ENCODE peak calls at places on chromosomes 12 and 14, in four cellular contexts. One of them, this sample, is unnamed.

GRCh38 chr14:88551094-88551870 is 3.5 kb downstream of the PTPN21 start:
- DNase-seq in M059J: peak; percentile 76
- DNase-seq in T1000: peak; percentile 62
- DNase-seq in activated CD4-positive, alpha-beta T cell treated with anti-CD3 and anti-CD28 coated beads, Interleukin-2, amount 50 U/mL, for 1 hour: peak; percentile 34
- DNase-seq in this sample: peak; percentile 57

GRCh38 chr12:102169922-102170698 is 27.5 kb downstream of the PMCH start:
- DNase-seq in M059J: peak; percentile 24
- DNase-seq in T1000: no peak
- DNase-seq in activated CD4-positive, alpha-beta T cell treated with anti-CD3 and anti-CD28 coated beads, Interleukin-2, amount 50 U/mL, for 1 hour: no peak
- DNase-seq in this sample: no peak

GRCh38 chr12:114860969-114861368 is 177.0 kb upstream of the TBX3 start:
- DNase-seq in M059J: no peak
- DNase-seq in T1000: no peak
- DNase-seq in activated CD4-positive, alpha-beta T cell treated with anti-CD3 and anti-CD28 coated beads, Interleukin-2, amount 50 U/mL, for 1 hour: no peak
- DNase-seq in this sample: no peak

GRCh38 chr14:103867523-103867953 is 20.2 kb upstream of the PPP1R13B start:
- DNase-seq in M059J: no peak
- DNase-seq in T1000: no peak
- DNase-seq in activated CD4-positive, alpha-beta T cell treated with anti-CD3 and anti-CD28 coated beads, Interleukin-2, amount 50 U/mL, for 1 hour: no peak
- DNase-seq in this sample: peak; percentile 75

GRCh38 chr14:33834956-33835655 is 115.8 kb downstream of the EGLN3 start:
- DNase-seq in M059J: no peak
- DNase-seq in T1000: no peak
- DNase-seq in activated CD4-positive, alpha-beta T cell treated with anti-CD3 and anti-CD28 coated beads, Interleukin-2, amount 50 U/mL, for 1 hour: no peak
- DNase-seq in this sample: no peak

GRCh38 chr12:31644536-31644935 is 15.0 kb upstream of the ETFBKMT start:
- DNase-seq in M059J: no peak
- DNase-seq in T1000: no peak
- DNase-seq in activated CD4-positive, alpha-beta T cell treated with anti-CD3 and anti-CD28 coated beads, Interleukin-2, amount 50 U/mL, for 1 hour: no peak
- DNase-seq in this sample: no peak

GRCh38 chr12:71999795-72000194 is 61.1 kb downstream of the TPH2 start:
- DNase-seq in M059J: peak; percentile 59
- DNase-seq in T1000: no peak
- DNase-seq in activated CD4-positive, alpha-beta T cell treated with anti-CD3 and anti-CD28 coated beads, Interleukin-2, amount 50 U/mL, for 1 hour: no peak
- DNase-seq in this sample: peak; percentile 37

GRCh38 chr14:106210650-106211049 is 684.3 kb downstream of the TMEM121 start:
- DNase-seq in M059J: no peak
- DNase-seq in T1000: no peak
- DNase-seq in activated CD4-positive, alpha-beta T cell treated with anti-CD3 and anti-CD28 coated beads, Interleukin-2, amount 50 U/mL, for 1 hour: no peak
- DNase-seq in this sample: no peak

GRCh38 chr14:75506930-75507329 is 15.3 kb upstream of the BATF start:
- DNase-seq in M059J: no peak
- DNase-seq in T1000: no peak
- DNase-seq in activated CD4-positive, alpha-beta T cell treated with anti-CD3 and anti-CD28 coated beads, Interleukin-2, amount 50 U/mL, for 1 hour: no peak
- DNase-seq in this sample: no peak

GRCh38 chr14:68535404-68536024 is 257.4 kb downstream of the ZFP36L1 start:
- DNase-seq in M059J: peak; percentile 85
- DNase-seq in T1000: peak; percentile 17
- DNase-seq in activated CD4-positive, alpha-beta T cell treated with anti-CD3 and anti-CD28 coated beads, Interleukin-2, amount 50 U/mL, for 1 hour: no peak
- DNase-seq in this sample: peak; percentile 38

GRCh38 chr12:124428136-124428791 is 133.4 kb downstream of the RFLNA start:
- DNase-seq in M059J: no peak
- DNase-seq in T1000: no peak
- DNase-seq in activated CD4-positive, alpha-beta T cell treated with anti-CD3 and anti-CD28 coated beads, Interleukin-2, amount 50 U/mL, for 1 hour: no peak
- DNase-seq in this sample: no peak

GRCh38 chr12:116537149-116537904 is 21.9 kb upstream of the MAP1LC3B2 start:
- DNase-seq in M059J: no peak
- DNase-seq in T1000: no peak
- DNase-seq in activated CD4-positive, alpha-beta T cell treated with anti-CD3 and anti-CD28 coated beads, Interleukin-2, amount 50 U/mL, for 1 hour: no peak
- DNase-seq in this sample: no peak

GRCh38 chr14:89348726-89349125 is 68.3 kb downstream of the FOXN3 start:
- DNase-seq in M059J: no peak
- DNase-seq in T1000: no peak
- DNase-seq in activated CD4-positive, alpha-beta T cell treated with anti-CD3 and anti-CD28 coated beads, Interleukin-2, amount 50 U/mL, for 1 hour: no peak
- DNase-seq in this sample: no peak

GRCh38 chr12:73308079-73308478 is 1035.9 kb downstream of the TRHDE start:
- DNase-seq in M059J: no peak
- DNase-seq in T1000: no peak
- DNase-seq in activated CD4-positive, alpha-beta T cell treated with anti-CD3 and anti-CD28 coated beads, Interleukin-2, amount 50 U/mL, for 1 hour: no peak
- DNase-seq in this sample: no peak

GRCh38 chr12:88658009-88658408 is 77.7 kb upstream of the KITLG start:
- DNase-seq in M059J: peak; percentile 34
- DNase-seq in T1000: no peak
- DNase-seq in activated CD4-positive, alpha-beta T cell treated with anti-CD3 and anti-CD28 coated beads, Interleukin-2, amount 50 U/mL, for 1 hour: no peak
- DNase-seq in this sample: peak; percentile 48

GRCh38 chr12:107235600-107235999 is 142.3 kb upstream of the CRY1 start:
- DNase-seq in M059J: no peak
- DNase-seq in T1000: no peak
- DNase-seq in activated CD4-positive, alpha-beta T cell treated with anti-CD3 and anti-CD28 coated beads, Interleukin-2, amount 50 U/mL, for 1 hour: no peak
- DNase-seq in this sample: no peak

GRCh38 chr12:15801770-15802393 is 12.7 kb upstream of the EPS8 start:
- DNase-seq in M059J: peak; percentile 87
- DNase-seq in T1000: peak; percentile 32
- DNase-seq in activated CD4-positive, alpha-beta T cell treated with anti-CD3 and anti-CD28 coated beads, Interleukin-2, amount 50 U/mL, for 1 hour: no peak
- DNase-seq in this sample: peak; percentile 77

GRCh38 chr14:90760591-90761316 is 55.5 kb downstream of the TTC7B start:
- DNase-seq in M059J: peak; percentile 32
- DNase-seq in T1000: peak; percentile 24
- DNase-seq in activated CD4-positive, alpha-beta T cell treated with anti-CD3 and anti-CD28 coated beads, Interleukin-2, amount 50 U/mL, for 1 hour: no peak
- DNase-seq in this sample: no peak

GRCh38 chr14:55458800-55459577 is 18.6 kb upstream of the TBPL2 start:
- DNase-seq in M059J: peak; percentile 71
- DNase-seq in T1000: no peak
- DNase-seq in activated CD4-positive, alpha-beta T cell treated with anti-CD3 and anti-CD28 coated beads, Interleukin-2, amount 50 U/mL, for 1 hour: no peak
- DNase-seq in this sample: peak; percentile 72

GRCh38 chr14:100524933-100525243 is 62.3 kb downstream of the BEGAIN start:
- DNase-seq in M059J: no peak
- DNase-seq in T1000: no peak
- DNase-seq in activated CD4-positive, alpha-beta T cell treated with anti-CD3 and anti-CD28 coated beads, Interleukin-2, amount 50 U/mL, for 1 hour: peak; percentile 22
- DNase-seq in this sample: no peak

GRCh38 chr12:119479121-119479561 is 114.4 kb upstream of the TMEM233 start:
- DNase-seq in M059J: peak; percentile 44
- DNase-seq in T1000: no peak
- DNase-seq in activated CD4-positive, alpha-beta T cell treated with anti-CD3 and anti-CD28 coated beads, Interleukin-2, amount 50 U/mL, for 1 hour: no peak
- DNase-seq in this sample: no peak

GRCh38 chr12:1972856-1973317 is 31.4 kb downstream of the DCP1B start:
- DNase-seq in M059J: peak; percentile 21
- DNase-seq in T1000: no peak
- DNase-seq in activated CD4-positive, alpha-beta T cell treated with anti-CD3 and anti-CD28 coated beads, Interleukin-2, amount 50 U/mL, for 1 hour: no peak
- DNase-seq in this sample: no peak

GRCh38 chr14:29039171-29039570 is 272.6 kb downstream of the FOXG1 start:
- DNase-seq in M059J: peak; percentile 44
- DNase-seq in T1000: no peak
- DNase-seq in activated CD4-positive, alpha-beta T cell treated with anti-CD3 and anti-CD28 coated beads, Interleukin-2, amount 50 U/mL, for 1 hour: no peak
- DNase-seq in this sample: no peak

GRCh38 chr12:54988402-54989054 is 4.0 kb upstream of the TESPA1 start:
- DNase-seq in M059J: no peak
- DNase-seq in T1000: no peak
- DNase-seq in activated CD4-positive, alpha-beta T cell treated with anti-CD3 and anti-CD28 coated beads, Interleukin-2, amount 50 U/mL, for 1 hour: no peak
- DNase-seq in this sample: no peak

GRCh38 chr12:131135786-131136538 is 182.3 kb downstream of the ADGRD1 start:
- DNase-seq in M059J: no peak
- DNase-seq in T1000: no peak
- DNase-seq in activated CD4-positive, alpha-beta T cell treated with anti-CD3 and anti-CD28 coated beads, Interleukin-2, amount 50 U/mL, for 1 hour: no peak
- DNase-seq in this sample: no peak

GRCh38 chr12:66296171-66296683 is 6.1 kb upstream of the HELB start:
- DNase-seq in M059J: peak; percentile 32
- DNase-seq in T1000: no peak
- DNase-seq in activated CD4-positive, alpha-beta T cell treated with anti-CD3 and anti-CD28 coated beads, Interleukin-2, amount 50 U/mL, for 1 hour: no peak
- DNase-seq in this sample: no peak

GRCh38 chr12:77835982-77836381 is 5.3 kb downstream of the NAV3 start:
- DNase-seq in M059J: no peak
- DNase-seq in T1000: no peak
- DNase-seq in activated CD4-positive, alpha-beta T cell treated with anti-CD3 and anti-CD28 coated beads, Interleukin-2, amount 50 U/mL, for 1 hour: no peak
- DNase-seq in this sample: no peak

GRCh38 chr12:127060310-127060847 is 1206.6 kb upstream of the TMEM132C start:
- DNase-seq in M059J: no peak
- DNase-seq in T1000: no peak
- DNase-seq in activated CD4-positive, alpha-beta T cell treated with anti-CD3 and anti-CD28 coated beads, Interleukin-2, amount 50 U/mL, for 1 hour: no peak
- DNase-seq in this sample: peak; percentile 78

GRCh38 chr12:132321321-132322118 is 7.9 kb downstream of the GALNT9 start:
- DNase-seq in M059J: no peak
- DNase-seq in T1000: no peak
- DNase-seq in activated CD4-positive, alpha-beta T cell treated with anti-CD3 and anti-CD28 coated beads, Interleukin-2, amount 50 U/mL, for 1 hour: no peak
- DNase-seq in this sample: no peak

GRCh38 chr12:50686976-50687375 is 76.9 kb upstream of the ATF1 start:
- DNase-seq in M059J: no peak
- DNase-seq in T1000: no peak
- DNase-seq in activated CD4-positive, alpha-beta T cell treated with anti-CD3 and anti-CD28 coated beads, Interleukin-2, amount 50 U/mL, for 1 hour: no peak
- DNase-seq in this sample: no peak

GRCh38 chr12:10641735-10642500 is 28.5 kb upstream of the MAGOHB start:
- DNase-seq in M059J: peak; percentile 78
- DNase-seq in T1000: no peak
- DNase-seq in activated CD4-positive, alpha-beta T cell treated with anti-CD3 and anti-CD28 coated beads, Interleukin-2, amount 50 U/mL, for 1 hour: no peak
- DNase-seq in this sample: no peak

GRCh38 chr12:54502485-54502884 is 4.9 kb downstream of the NCKAP1L start:
- DNase-seq in M059J: no peak
- DNase-seq in T1000: no peak
- DNase-seq in activated CD4-positive, alpha-beta T cell treated with anti-CD3 and anti-CD28 coated beads, Interleukin-2, amount 50 U/mL, for 1 hour: no peak
- DNase-seq in this sample: no peak

GRCh38 chr12:47160296-47161244 is 80.8 kb upstream of the AMIGO2 start:
- DNase-seq in M059J: no peak
- DNase-seq in T1000: no peak
- DNase-seq in activated CD4-positive, alpha-beta T cell treated with anti-CD3 and anti-CD28 coated beads, Interleukin-2, amount 50 U/mL, for 1 hour: no peak
- DNase-seq in this sample: no peak

GRCh38 chr12:538731-539539 is 79.2 kb downstream of the B4GALNT3 start:
- DNase-seq in M059J: peak; percentile 87
- DNase-seq in T1000: no peak
- DNase-seq in activated CD4-positive, alpha-beta T cell treated with anti-CD3 and anti-CD28 coated beads, Interleukin-2, amount 50 U/mL, for 1 hour: peak; percentile 39
- DNase-seq in this sample: peak; percentile 89

GRCh38 chr12:90280033-90280432 is 571.4 kb upstream of the ATP2B1 start:
- DNase-seq in M059J: no peak
- DNase-seq in T1000: no peak
- DNase-seq in activated CD4-positive, alpha-beta T cell treated with anti-CD3 and anti-CD28 coated beads, Interleukin-2, amount 50 U/mL, for 1 hour: no peak
- DNase-seq in this sample: no peak

This sample was measured in PC-9.